ENCODE peak calls at places on chromosomes 7 and 10, in six cellular contexts. J, Y, W, A, N and H are unnamed samples.

GRCh38 chr7:21722371-21722770 is 179.5 kb downstream of the DNAH11 start:
- DNase-seq in J (no peak), Y (no peak), W (no peak), A (no peak), N (no peak), H (no peak)

GRCh38 chr10:43272030-43272429 is 5.2 kb upstream of the RASGEF1A start:
- DNase-seq in J (no peak), Y (no peak), W (no peak), A (no peak), N (no peak), H (no peak)

GRCh38 chr10:100730739-100731602 is 14.4 kb upstream of the PAX2 start:
- DNase-seq in J (no peak), Y (peak; percentile 6), W (peak; percentile 56), A (no peak), N (no peak), H (no peak)

GRCh38 chr10:3995302-3996210 is 210.5 kb upstream of the KLF6 start:
- DNase-seq in J (no peak), Y (peak; percentile 88), W (no peak), A (no peak), N (no peak), H (no peak)

GRCh38 chr7:5396999-5397656 is 26.5 kb downstream of the TNRC18 start:
- DNase-seq in J (no peak), Y (peak; percentile 89), W (no peak), A (peak; percentile 81), N (peak; percentile 86), H (no peak)

GRCh38 chr7:107711301-107711700 is 32.6 kb upstream of the CBLL1 start:
- DNase-seq in J (no peak), Y (peak; percentile 85), W (no peak), A (no peak), N (no peak), H (no peak)

GRCh38 chr10:69577268-69578232 is 4.3 kb upstream of the NEUROG3 start:
- DNase-seq in J (no peak), Y (no peak), W (peak; percentile 44), A (no peak), N (no peak), H (no peak)

GRCh38 chr7:1899201-1899600 is 229.1 kb downstream of the ELFN1 start:
- DNase-seq in J (no peak), Y (peak; percentile 94), W (no peak), A (peak; percentile 50), N (no peak), H (peak; percentile 38)

GRCh38 chr7:46107610-46108217 is 186.6 kb upstream of the IGFBP3 start:
- DNase-seq in J (no peak), Y (no peak), W (no peak), A (no peak), N (no peak), H (no peak)
- H3K27ac ChIP-seq in J (no peak overlapping the region), Y (no peak overlapping the region), W (no peak overlapping the region), A (no peak overlapping the region), N (no peak overlapping the region), H (no peak overlapping the region)

GRCh38 chr7:144386741-144387140 is 16.8 kb downstream of the NOBOX start:
- DNase-seq in J (no peak), Y (peak; percentile 13), W (no peak), A (no peak), N (no peak), H (no peak)

GRCh38 chr7:144388950-144389349 is 14.5 kb downstream of the NOBOX start:
- DNase-seq in J (no peak), Y (no peak), W (no peak), A (no peak), N (no peak), H (no peak)

GRCh38 chr7:144379791-144380384 is 23.6 kb downstream of the NOBOX start:
- DNase-seq in J (no peak), Y (no peak), W (no peak), A (no peak), N (no peak), H (no peak)

GRCh38 chr7:144384071-144384470 is 19.4 kb downstream of the NOBOX start:
- DNase-seq in J (no peak), Y (no peak), W (no peak), A (no peak), N (no peak), H (no peak)

DNA sequence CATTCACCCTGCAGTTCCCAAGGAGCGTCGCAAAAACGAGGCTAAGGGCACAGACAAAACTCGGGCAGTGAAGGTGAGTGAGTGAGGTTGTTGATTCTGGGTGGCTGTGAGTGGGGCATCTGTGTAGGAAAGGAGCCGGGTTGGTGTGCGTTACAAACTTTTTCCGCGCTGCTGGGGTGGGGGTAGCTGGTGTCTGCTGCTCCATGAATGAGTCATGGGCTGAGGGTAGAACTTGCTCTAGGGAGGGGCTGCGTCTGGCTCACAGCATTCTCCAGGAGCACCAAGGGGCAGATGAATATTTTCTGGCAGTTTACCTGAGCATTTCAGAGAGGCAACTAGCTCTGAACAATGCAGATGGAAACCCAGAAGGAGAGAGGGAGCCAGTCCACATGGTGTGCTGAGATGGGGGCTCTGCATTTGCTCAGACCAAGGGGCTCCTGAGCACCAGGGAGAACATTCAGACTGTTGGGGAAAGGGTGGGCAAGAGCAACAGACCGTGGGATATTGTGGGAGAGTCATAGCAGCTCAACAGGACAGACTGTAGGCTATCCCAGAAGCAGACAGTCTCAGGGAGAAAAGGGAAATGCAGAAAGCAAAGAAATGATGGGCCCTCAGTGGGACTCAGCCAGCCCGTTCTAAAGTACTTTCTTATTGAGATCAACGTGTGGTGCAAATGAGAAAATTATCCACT is 18.8 kb downstream of the NOBOX start:
- DNase-seq in J (no peak), Y (no peak), W (no peak), A (no peak), N (no peak), H (no peak)
- H3K27ac ChIP-seq in J (no peak overlapping the region), Y (no peak overlapping the region), W (no peak overlapping the region), A (no peak overlapping the region), N (no peak overlapping the region), H (no peak overlapping the region)

GRCh38 chr7:80153446-80153845 is 18.8 kb downstream of the GNAI1 start:
- DNase-seq in J (no peak), Y (peak; percentile 50), W (no peak), A (no peak), N (no peak), H (no peak)

GRCh38 chr7:80147543-80148376 is 13.1 kb downstream of the GNAI1 start:
- DNase-seq in J (no peak), Y (peak; percentile 87), W (no peak), A (no peak), N (no peak), H (no peak)

GRCh38 chr7:80151274-80151665 is 16.6 kb downstream of the GNAI1 start:
- DNase-seq in J (no peak), Y (peak; percentile 57), W (no peak), A (no peak), N (no peak), H (no peak)

GRCh38 chr7:80154656-80155325 is 20.2 kb downstream of the GNAI1 start:
- DNase-seq in J (no peak), Y (peak; percentile 51), W (no peak), A (no peak), N (no peak), H (no peak)

DNA sequence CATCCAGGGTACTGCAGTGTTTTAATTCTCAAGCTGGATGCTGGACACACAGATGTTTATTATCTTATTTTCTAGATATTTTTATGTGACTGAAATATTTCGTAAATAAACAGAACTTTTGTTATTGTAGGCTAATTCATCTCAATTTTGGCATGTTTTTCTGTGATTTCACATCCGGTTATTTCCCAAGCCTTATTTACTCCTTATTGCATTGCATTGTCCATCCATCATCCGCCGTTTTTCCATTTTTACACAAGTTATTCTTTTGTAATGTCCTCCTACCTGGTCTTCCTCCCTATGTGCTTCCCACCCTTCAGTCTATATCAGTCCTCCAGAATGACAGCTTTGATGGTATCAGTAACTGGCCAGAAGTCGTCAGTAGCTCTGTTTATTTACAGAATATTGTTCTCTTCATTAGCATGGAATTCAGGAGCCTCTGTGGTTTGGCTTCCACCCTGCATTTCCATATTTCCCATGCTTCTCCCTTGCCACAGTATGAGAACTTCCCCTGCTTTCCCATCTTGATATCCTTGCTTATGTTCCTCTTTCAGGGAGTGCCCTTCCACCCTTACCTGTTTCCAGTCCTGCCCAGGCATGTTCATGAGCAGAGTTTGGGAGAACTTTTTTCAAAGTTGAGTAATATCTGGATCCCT is 16.1 kb downstream of the GNAI1 start:
- DNase-seq in J (no peak), Y (peak; percentile 54), W (no peak), A (no peak), N (no peak), H (no peak)
- H3K27ac ChIP-seq in J (no peak overlapping the region), Y (peak overlapping the region; percentile 54), W (no peak overlapping the region), A (no peak overlapping the region), N (no peak overlapping the region), H (no peak overlapping the region)

DNA sequence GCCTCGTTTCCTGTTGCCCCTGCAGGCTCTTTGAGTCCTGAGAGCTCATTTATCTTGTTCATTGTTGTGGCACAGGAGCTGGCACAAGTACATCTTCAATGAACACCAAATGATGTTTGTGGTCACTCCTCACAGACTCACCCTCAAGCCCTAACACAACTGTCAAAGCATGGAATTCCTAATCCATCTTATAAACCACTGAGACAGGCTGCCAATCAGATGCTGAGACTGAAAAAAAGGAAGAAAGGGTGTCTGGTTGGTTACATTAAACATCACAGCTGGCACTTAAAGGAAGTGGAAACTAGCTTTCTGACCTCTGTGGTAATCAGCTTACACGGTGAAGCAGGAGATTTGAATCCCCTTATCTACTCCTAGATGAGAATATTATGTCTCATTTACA is 7.7 kb upstream of the CCDC172 start:
- DNase-seq in J (no peak), Y (no peak), W (peak; percentile 36), A (no peak), N (no peak), H (no peak)
- H3K27ac ChIP-seq in J (no peak overlapping the region), Y (no peak overlapping the region), W (no peak overlapping the region), A (no peak overlapping the region), N (no peak overlapping the region), H (no peak overlapping the region)

GRCh38 chr7:95101422-95101821 is 194.0 kb downstream of the PPP1R9A start:
- DNase-seq in J (no peak), Y (no peak), W (no peak), A (no peak), N (no peak), H (no peak)

GRCh38 chr7:95102662-95103061 is 195.3 kb downstream of the PPP1R9A start:
- DNase-seq in J (no peak), Y (no peak), W (no peak), A (no peak), N (no peak), H (no peak)

GRCh38 chr7:95104739-95105138 is 197.3 kb downstream of the PPP1R9A start:
- DNase-seq in J (no peak), Y (no peak), W (no peak), A (no peak), N (no peak), H (no peak)

GRCh38 chr7:95110707-95111106 is 203.3 kb downstream of the PPP1R9A start:
- DNase-seq in J (no peak), Y (no peak), W (no peak), A (no peak), N (no peak), H (no peak)

DNA sequence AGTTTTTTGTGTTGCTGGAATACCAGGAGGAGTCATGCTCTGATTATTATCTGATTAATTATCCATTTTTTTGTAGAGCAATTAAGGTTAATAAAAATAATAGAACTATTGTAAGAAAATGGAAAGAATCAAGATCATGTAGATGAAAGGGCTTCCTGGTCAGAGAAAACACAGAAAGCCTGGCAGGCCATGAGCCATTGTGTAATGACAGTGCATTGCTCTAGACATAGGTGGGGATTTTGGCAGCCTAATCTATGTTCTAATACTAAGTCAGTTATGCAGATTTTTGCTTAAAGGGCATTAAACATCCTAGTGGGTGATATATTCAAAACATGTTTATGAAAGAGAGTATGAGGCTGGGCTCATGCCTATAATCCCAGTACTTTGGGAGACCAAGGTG is 198.2 kb downstream of the PPP1R9A start:
- DNase-seq in J (no peak), Y (no peak), W (no peak), A (no peak), N (no peak), H (no peak)
- H3K27ac ChIP-seq in J (no peak overlapping the region), Y (no peak overlapping the region), W (no peak overlapping the region), A (no peak overlapping the region), N (no peak overlapping the region), H (peak overlapping the region; percentile 7)